ENCODE peak calls at places on chromosome 17, in ten cellular contexts. U is DND-41, O is ovary, T is pancreas, P is transverse colon, V is adrenal gland, Z is GM23248, X is tibial artery, G is gastrocnemius medialis, F is IMR-90. L is an unnamed sample. For H3K27me3 and H3K4me1, the result is how much of the 10 kb centered on the place peaks cover.

GRCh38 chr17:37294888-37295287 is 80.9 kb upstream of the C17orf78 start:
- DNase-seq in U (no peak), O (no peak), T (no peak), P (no peak), V (no peak), Z (no peak), X (no peak), G (no peak), F (no peak), L (no peak)

GRCh38 chr17:2928294-2928890 is 132.2 kb downstream of the RAP1GAP2 start:
- DNase-seq in U (no peak), O (no peak), T (peak), P (no peak), V (no peak), Z (no peak), X (no peak), G (no peak), F (no peak), L (no peak)

GRCh38 chr17:70521821-70522256 is 352.5 kb downstream of the KCNJ2 start:
- DNase-seq in U (no peak), O (peak), T (no peak), P (peak), V (peak), Z (no peak), X (no peak), G (peak), F (peak), L (no peak)

GRCh38 chr17:27245230-27245696 is 48.7 kb upstream of the WSB1 start:
- DNase-seq in U (peak), O (peak), T (peak), P (peak), V (peak), Z (peak), X (peak), G (peak), F (peak), L (peak)

GRCh38 chr17:71180801-71181385 is 939.9 kb upstream of the SOX9 start:
- DNase-seq in U (no peak), O (no peak), T (no peak), P (peak), V (no peak), Z (peak), X (no peak), G (no peak), F (peak), L (no peak)

GRCh38 chr17:59121901-59122480 is 15.3 kb upstream of the TRIM37 start:
- DNase-seq in U (no peak), O (no peak), T (no peak), P (no peak), V (no peak), Z (no peak), X (no peak), G (no peak), F (no peak), L (no peak)

GRCh38 chr17:6455321-6455705 is 11.1 kb downstream of the PIMREG start:
- DNase-seq in U (no peak), O (peak), T (no peak), P (peak), V (no peak), Z (no peak), X (no peak), G (no peak), F (peak), L (peak)

GRCh38 chr17:72053069-72053846 is 67.6 kb upstream of the SOX9 start:
- DNase-seq in U (no peak), O (no peak), T (peak), P (no peak), V (no peak), Z (peak), X (no peak), G (no peak), F (no peak), L (no peak)

GRCh38 chr17:65931246-65932149 is 260.4 kb downstream of the CEP112 start:
- DNase-seq in U (no peak), O (no peak), T (no peak), P (no peak), V (no peak), Z (peak), X (no peak), G (no peak), F (peak), L (no peak)

GRCh38 chr17:9044796-9045470 is 23.6 kb downstream of the NTN1 start:
- DNase-seq in U (no peak), O (no peak), T (no peak), P (no peak), V (no peak), Z (peak), X (no peak), G (no peak), F (no peak), L (no peak)

GRCh38 chr17:73941919-73942530 is 261.5 kb upstream of the RPL38 start:
- DNase-seq in U (no peak), O (no peak), T (no peak), P (no peak), V (no peak), Z (no peak), X (no peak), G (no peak), F (no peak), L (no peak)

GRCh38 chr17:13542612-13543011 is 59.1 kb downstream of the HS3ST3A1 start:
- DNase-seq in U (no peak), O (no peak), T (no peak), P (no peak), V (no peak), Z (no peak), X (no peak), G (no peak), F (no peak), L (no peak)

GRCh38 chr17:79548116-79548515 is 62.7 kb downstream of the RBFOX3 start:
- DNase-seq in U (no peak), O (no peak), T (no peak), P (no peak), V (no peak), Z (no peak), X (no peak), G (no peak), F (no peak), L (no peak)

GRCh38 chr17:21177854-21178600 is 35.9 kb downstream of the TMEM11 start:
- DNase-seq in U (no peak), O (no peak), T (no peak), P (no peak), V (peak), Z (no peak), X (peak), G (no peak), F (no peak), L (no peak)

GRCh38 chr17:28370035-28370743 is at the start of gene VTN:
- DNase-seq in U (no peak), O (no peak), T (peak), P (no peak), V (peak), Z (peak), X (no peak), G (no peak), F (peak), L (no peak)
- H3K4me3 ChIP-seq in U (no peak), O (no peak), T (peak), P (peak), V (peak), Z (peak), X (peak), G (peak), F (peak), L (peak)

DNA sequence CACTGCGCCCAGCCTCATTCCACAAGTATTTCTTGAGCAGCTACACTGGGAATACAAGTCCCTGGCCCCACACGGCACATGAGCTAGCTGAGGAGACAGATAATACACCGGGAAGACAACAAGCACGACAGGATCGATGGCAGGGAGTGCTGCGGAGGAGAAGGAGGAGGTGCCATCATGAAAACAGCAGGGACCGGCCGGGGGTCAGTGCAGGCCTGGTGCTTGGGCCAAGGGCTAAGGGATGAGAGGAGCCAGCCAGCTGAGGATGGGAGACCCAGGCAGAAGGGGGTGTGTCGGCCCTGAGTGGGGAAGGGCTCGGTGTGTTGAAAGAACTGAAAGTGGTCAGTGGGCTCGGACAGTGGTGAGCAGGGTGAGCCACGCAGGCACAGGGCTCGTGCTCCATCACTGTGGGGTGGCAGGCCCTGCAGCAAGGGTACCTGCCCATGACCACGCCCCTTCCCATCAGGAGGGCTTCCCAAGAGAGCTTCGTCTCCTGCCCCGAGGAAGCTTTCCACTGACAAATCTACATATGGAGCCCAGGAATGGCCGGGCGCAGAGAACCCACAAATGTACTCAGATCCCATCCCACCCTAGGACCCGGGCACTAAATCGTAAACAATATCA is 50.9 kb upstream of the TNRC6C start:
- DNase-seq in U (no peak), O (no peak), T (no peak), P (no peak), V (no peak), Z (no peak), X (no peak), G (no peak), F (no peak), L (no peak)
- H3K27me3 ChIP-seq in U (under half), O (under half), T (under half), P (under half), V (under half), Z (under half), X (under half), G (under half), F (half or more), L (under half)

DNA sequence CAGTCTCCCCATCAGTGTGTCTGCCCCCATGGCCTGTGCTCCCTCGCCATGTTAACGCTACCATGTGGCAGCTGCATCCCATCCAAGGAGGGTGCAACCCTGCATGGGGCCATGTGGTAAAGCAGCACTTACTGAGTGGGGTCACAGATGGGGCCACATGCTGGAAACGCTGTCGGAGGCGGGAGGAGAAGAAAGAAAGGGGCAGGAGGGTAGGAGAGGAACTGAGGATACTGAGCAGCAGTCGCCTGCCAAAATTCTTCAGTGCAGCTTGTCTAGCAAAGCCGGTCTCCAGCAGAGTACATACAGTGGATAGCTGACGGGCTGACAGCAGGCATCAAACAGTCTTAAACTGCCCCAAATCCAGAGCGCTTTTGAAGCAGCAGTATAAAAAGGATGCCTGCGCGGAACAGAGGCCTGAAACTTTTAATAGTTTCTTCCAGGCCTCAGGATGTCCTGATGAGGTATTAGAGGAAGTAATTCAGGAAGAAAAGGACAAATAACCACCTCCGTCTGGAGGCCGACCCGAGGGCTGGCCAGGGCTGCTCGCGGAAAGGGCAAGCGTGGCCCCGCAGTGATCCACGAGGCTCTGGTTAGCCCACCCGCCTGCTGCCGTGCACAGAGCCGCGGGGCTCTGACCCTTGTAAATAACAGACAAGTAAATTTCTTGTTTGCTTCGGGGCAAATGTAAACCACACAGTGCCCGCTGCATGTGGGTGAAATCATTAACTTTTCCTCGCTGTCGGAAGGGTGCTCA is 149.0 kb downstream of the CCDC182 start:
- DNase-seq in U (no peak), O (no peak), T (no peak), P (no peak), V (peak), Z (no peak), X (no peak), G (no peak), F (no peak), L (no peak)
- H3K4me1 ChIP-seq in U (half or more), O (under half), T (under half), P (under half), V (under half), Z (under half), X (under half), G (under half), F (under half), L (under half)

GRCh38 chr17:61396586-61397085 is 3.0 kb upstream of the TBX2 start:
- DNase-seq in U (no peak), O (no peak), T (peak), P (no peak), V (no peak), Z (peak), X (peak), G (no peak), F (peak), L (no peak)

GRCh38 chr17:61395983-61396585 is 3.6 kb upstream of the TBX2 start:
- DNase-seq in U (no peak), O (no peak), T (no peak), P (no peak), V (no peak), Z (peak), X (peak), G (no peak), F (peak), L (no peak)

GRCh38 chr17:61395409-61395982 is 4.1 kb upstream of the TBX2 start:
- DNase-seq in U (no peak), O (peak), T (peak), P (no peak), V (no peak), Z (no peak), X (no peak), G (no peak), F (no peak), L (no peak)

GRCh38 chr17:61398721-61399130 is 917 bp upstream of the TBX2 start:
- DNase-seq in U (no peak), O (no peak), T (no peak), P (no peak), V (no peak), Z (peak), X (no peak), G (no peak), F (peak), L (no peak)

DNA sequence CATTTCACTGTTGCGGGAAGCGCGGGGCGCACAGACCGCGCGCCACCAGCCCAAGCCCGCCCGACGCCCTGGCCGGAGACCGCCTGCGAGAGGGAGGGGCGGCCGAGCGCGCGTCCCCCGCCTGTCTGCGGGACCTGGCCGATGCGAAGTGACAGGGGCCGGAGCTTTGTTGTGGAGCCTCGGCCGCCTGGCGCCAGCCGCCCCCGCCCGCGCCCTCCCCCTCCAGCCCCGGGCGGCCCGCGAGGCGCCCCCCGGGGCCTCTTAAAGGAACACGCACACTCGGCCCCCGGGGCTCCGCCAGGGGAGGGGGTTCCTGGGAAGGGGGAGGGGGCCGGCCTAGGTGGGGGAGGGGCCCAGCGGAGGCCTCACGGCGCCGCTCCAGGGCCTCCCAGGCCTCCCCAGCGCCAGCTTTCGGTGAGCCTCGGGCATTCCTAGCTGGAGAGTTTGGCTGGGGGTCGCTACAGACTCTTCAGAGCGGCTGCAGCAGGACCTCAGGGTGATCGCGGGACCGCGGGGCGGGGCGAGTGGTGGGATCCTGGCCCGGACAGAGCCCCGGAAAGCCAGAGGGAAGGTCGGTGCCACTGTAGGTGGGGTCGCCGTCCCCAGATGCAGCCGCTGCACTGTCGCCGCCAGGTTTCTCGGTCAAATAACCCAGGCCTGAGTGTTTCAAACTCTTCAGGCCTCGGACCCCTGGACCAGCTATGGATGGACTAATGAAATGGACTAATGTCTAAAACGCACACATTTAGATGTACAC is 2.4 kb upstream of the TBX2 start:
- DNase-seq in U (no peak), O (no peak), T (no peak), P (no peak), V (no peak), Z (peak), X (peak), G (no peak), F (peak), L (no peak)
- H3K4me3 ChIP-seq in U (no peak), O (peak), T (peak), P (peak), V (peak), Z (peak), X (peak), G (peak), F (peak), L (no peak)

GRCh38 chr17:42183741-42184711 is 1.2 kb downstream of the HCRT start:
- DNase-seq in U (peak), O (peak), T (peak), P (peak), V (peak), Z (peak), X (peak), G (peak), F (peak), L (peak)

GRCh38 chr17:42184717-42185496 is at the start of gene HCRT:
- DNase-seq in U (no peak), O (no peak), T (no peak), P (no peak), V (no peak), Z (no peak), X (no peak), G (no peak), F (no peak), L (peak)

GRCh38 chr17:42180922-42181850 is at the start of gene KCNH4:
- DNase-seq in U (peak), O (peak), T (peak), P (peak), V (peak), Z (peak), X (peak), G (peak), F (peak), L (peak)

GRCh38 chr17:42181851-42182207 is 887 bp upstream of the KCNH4 start:
- DNase-seq in U (no peak), O (no peak), T (no peak), P (no peak), V (no peak), Z (no peak), X (no peak), G (no peak), F (no peak), L (no peak)

GRCh38 chr17:42182927-42183734 is 2.1 kb downstream of the HCRT start:
- DNase-seq in U (no peak), O (no peak), T (no peak), P (no peak), V (no peak), Z (peak), X (no peak), G (no peak), F (peak), L (no peak)
- H3K27me3 ChIP-seq in U (under half), O (under half), T (under half), P (under half), V (under half), Z (under half), X (under half), G (under half), F (under half), L (under half)

GRCh38 chr17:46163929-46164594 is 29.2 kb downstream of the KANSL1 start:
- DNase-seq in U (no peak), O (no peak), T (no peak), P (no peak), V (no peak), Z (no peak), X (no peak), G (no peak), F (no peak), L (no peak)

GRCh38 chr17:46167826-46168569 is 25.2 kb downstream of the KANSL1 start:
- DNase-seq in U (no peak), O (no peak), T (no peak), P (no peak), V (no peak), Z (peak), X (no peak), G (no peak), F (peak), L (no peak)

GRCh38 chr17:46169913-46170312 is 23.3 kb downstream of the KANSL1 start:
- DNase-seq in U (no peak), O (no peak), T (no peak), P (no peak), V (no peak), Z (no peak), X (no peak), G (no peak), F (no peak), L (no peak)

GRCh38 chr17:46167267-46167666 is 26.0 kb downstream of the KANSL1 start:
- DNase-seq in U (no peak), O (no peak), T (no peak), P (no peak), V (no peak), Z (peak), X (no peak), G (no peak), F (no peak), L (no peak)

GRCh38 chr17:46166692-46167249 is 26.5 kb downstream of the KANSL1 start:
- DNase-seq in U (no peak), O (no peak), T (no peak), P (no peak), V (no peak), Z (no peak), X (no peak), G (no peak), F (no peak), L (no peak)
- H3K4me1 ChIP-seq in U (under half), O (under half), T (half or more), P (under half), V (half or more), Z (under half), X (under half), G (half or more), F (under half), L (under half)